ENCODE peak calls at places on chromosomes 2 and 18, in five cellular contexts. One of them, this sample, is unnamed.

GRCh38 chr2:143477724-143478443 is 348.7 kb downstream of the ARHGAP15 start:
- DNase-seq in amniotic stem cell: no peak
- DNase-seq in fibroblast of mammary gland: no peak
- DNase-seq in naive thymus-derived CD8-positive, alpha-beta T cell: no peak
- DNase-seq in activated T-cell treated with anti-CD3 and anti-CD28 coated beads, Interleukin-2, amount 50 U/mL, for 4 hours: no peak
- DNase-seq in this sample: no peak

GRCh38 chr2:37636209-37637077 is 35.0 kb downstream of the CDC42EP3 start:
- DNase-seq in activated T-cell treated with anti-CD3 and anti-CD28 coated beads, Interleukin-2, amount 50 U/mL, for 4 hours: no peak
- DNase-seq in naive thymus-derived CD8-positive, alpha-beta T cell: no peak
- DNase-seq in amniotic stem cell: no peak
- DNase-seq in fibroblast of mammary gland: no peak
- DNase-seq in this sample: no peak

GRCh38 chr2:177147093-177147694 is 65.4 kb upstream of the HNRNPA3 start:
- DNase-seq in activated T-cell treated with anti-CD3 and anti-CD28 coated beads, Interleukin-2, amount 50 U/mL, for 4 hours: no peak
- DNase-seq in amniotic stem cell: no peak
- DNase-seq in fibroblast of mammary gland: peak
- DNase-seq in naive thymus-derived CD8-positive, alpha-beta T cell: no peak
- DNase-seq in this sample: peak

GRCh38 chr2:66488946-66489345 is 54.0 kb downstream of the MEIS1 start:
- DNase-seq in activated T-cell treated with anti-CD3 and anti-CD28 coated beads, Interleukin-2, amount 50 U/mL, for 4 hours: no peak
- DNase-seq in naive thymus-derived CD8-positive, alpha-beta T cell: no peak
- DNase-seq in fibroblast of mammary gland: no peak
- DNase-seq in amniotic stem cell: no peak
- DNase-seq in this sample: no peak

GRCh38 chr2:69624153-69624552 is 19.4 kb downstream of the AAK1 start:
- DNase-seq in fibroblast of mammary gland: no peak
- DNase-seq in activated T-cell treated with anti-CD3 and anti-CD28 coated beads, Interleukin-2, amount 50 U/mL, for 4 hours: no peak
- DNase-seq in amniotic stem cell: no peak
- DNase-seq in naive thymus-derived CD8-positive, alpha-beta T cell: no peak
- DNase-seq in this sample: no peak

GRCh38 chr2:47008381-47009280 is 93.0 kb upstream of the MCFD2 start:
- DNase-seq in activated T-cell treated with anti-CD3 and anti-CD28 coated beads, Interleukin-2, amount 50 U/mL, for 4 hours: no peak
- DNase-seq in fibroblast of mammary gland: peak
- DNase-seq in amniotic stem cell: no peak
- DNase-seq in naive thymus-derived CD8-positive, alpha-beta T cell: no peak
- DNase-seq in this sample: no peak

GRCh38 chr18:32200766-32201165 is 10.9 kb downstream of the MEP1B start:
- DNase-seq in activated T-cell treated with anti-CD3 and anti-CD28 coated beads, Interleukin-2, amount 50 U/mL, for 4 hours: no peak
- DNase-seq in naive thymus-derived CD8-positive, alpha-beta T cell: no peak
- DNase-seq in fibroblast of mammary gland: no peak
- DNase-seq in amniotic stem cell: no peak
- DNase-seq in this sample: no peak

GRCh38 chr2:11748018-11748860 is 1.8 kb downstream of the LPIN1 start:
- DNase-seq in amniotic stem cell: no peak
- DNase-seq in naive thymus-derived CD8-positive, alpha-beta T cell: no peak
- DNase-seq in activated T-cell treated with anti-CD3 and anti-CD28 coated beads, Interleukin-2, amount 50 U/mL, for 4 hours: no peak
- DNase-seq in fibroblast of mammary gland: no peak
- DNase-seq in this sample: no peak

GRCh38 chr2:76978064-76978463 is 544.1 kb downstream of the LRRTM4 start:
- DNase-seq in naive thymus-derived CD8-positive, alpha-beta T cell: no peak
- DNase-seq in activated T-cell treated with anti-CD3 and anti-CD28 coated beads, Interleukin-2, amount 50 U/mL, for 4 hours: no peak
- DNase-seq in amniotic stem cell: no peak
- DNase-seq in fibroblast of mammary gland: no peak
- DNase-seq in this sample: no peak

GRCh38 chr2:16900405-16901025 is 234.9 kb upstream of the CYRIA start:
- DNase-seq in fibroblast of mammary gland: no peak
- DNase-seq in amniotic stem cell: no peak
- DNase-seq in activated T-cell treated with anti-CD3 and anti-CD28 coated beads, Interleukin-2, amount 50 U/mL, for 4 hours: no peak
- DNase-seq in naive thymus-derived CD8-positive, alpha-beta T cell: no peak
- DNase-seq in this sample: no peak

GRCh38 chr2:229714080-229714735 is at the start of gene DNER:
- DNase-seq in naive thymus-derived CD8-positive, alpha-beta T cell: no peak
- DNase-seq in activated T-cell treated with anti-CD3 and anti-CD28 coated beads, Interleukin-2, amount 50 U/mL, for 4 hours: peak
- DNase-seq in fibroblast of mammary gland: no peak
- DNase-seq in amniotic stem cell: no peak
- DNase-seq in this sample: peak

GRCh38 chr2:58521803-58522602 is 280.9 kb upstream of the FANCL start:
- DNase-seq in amniotic stem cell: no peak
- DNase-seq in naive thymus-derived CD8-positive, alpha-beta T cell: no peak
- DNase-seq in fibroblast of mammary gland: peak
- DNase-seq in activated T-cell treated with anti-CD3 and anti-CD28 coated beads, Interleukin-2, amount 50 U/mL, for 4 hours: no peak
- DNase-seq in this sample: no peak

GRCh38 chr2:24051833-24052232 is 2.3 kb downstream of the FKBP1B start:
- DNase-seq in fibroblast of mammary gland: no peak
- DNase-seq in activated T-cell treated with anti-CD3 and anti-CD28 coated beads, Interleukin-2, amount 50 U/mL, for 4 hours: no peak
- DNase-seq in amniotic stem cell: no peak
- DNase-seq in naive thymus-derived CD8-positive, alpha-beta T cell: no peak
- DNase-seq in this sample: no peak

GRCh38 chr2:159907914-159908313 is 109.9 kb upstream of the CD302 start:
- DNase-seq in activated T-cell treated with anti-CD3 and anti-CD28 coated beads, Interleukin-2, amount 50 U/mL, for 4 hours: no peak
- DNase-seq in amniotic stem cell: no peak
- DNase-seq in naive thymus-derived CD8-positive, alpha-beta T cell: no peak
- DNase-seq in fibroblast of mammary gland: no peak
- DNase-seq in this sample: no peak

GRCh38 chr18:31684279-31685096 is at the start of gene B4GALT6:
- DNase-seq in naive thymus-derived CD8-positive, alpha-beta T cell: no peak
- DNase-seq in activated T-cell treated with anti-CD3 and anti-CD28 coated beads, Interleukin-2, amount 50 U/mL, for 4 hours: no peak
- DNase-seq in amniotic stem cell: no peak
- DNase-seq in fibroblast of mammary gland: peak
- DNase-seq in this sample: no peak

GRCh38 chr18:7117390-7118355 is at the start of gene LAMA1:
- DNase-seq in amniotic stem cell: no peak
- DNase-seq in fibroblast of mammary gland: peak
- DNase-seq in naive thymus-derived CD8-positive, alpha-beta T cell: no peak
- DNase-seq in activated T-cell treated with anti-CD3 and anti-CD28 coated beads, Interleukin-2, amount 50 U/mL, for 4 hours: no peak
- DNase-seq in this sample: no peak

GRCh38 chr2:172098287-172098649 is 4.4 kb downstream of the DLX2 start:
- DNase-seq in naive thymus-derived CD8-positive, alpha-beta T cell: no peak
- DNase-seq in activated T-cell treated with anti-CD3 and anti-CD28 coated beads, Interleukin-2, amount 50 U/mL, for 4 hours: no peak
- DNase-seq in fibroblast of mammary gland: no peak
- DNase-seq in amniotic stem cell: no peak
- DNase-seq in this sample: peak

GRCh38 chr18:24773101-24773500 is 312.7 kb downstream of the HRH4 start:
- DNase-seq in naive thymus-derived CD8-positive, alpha-beta T cell: no peak
- DNase-seq in activated T-cell treated with anti-CD3 and anti-CD28 coated beads, Interleukin-2, amount 50 U/mL, for 4 hours: no peak
- DNase-seq in fibroblast of mammary gland: no peak
- DNase-seq in amniotic stem cell: no peak
- DNase-seq in this sample: no peak

GRCh38 chr2:10524341-10524740 is 76.2 kb upstream of the ODC1 start:
- DNase-seq in amniotic stem cell: no peak
- DNase-seq in naive thymus-derived CD8-positive, alpha-beta T cell: no peak
- DNase-seq in fibroblast of mammary gland: no peak
- DNase-seq in activated T-cell treated with anti-CD3 and anti-CD28 coated beads, Interleukin-2, amount 50 U/mL, for 4 hours: no peak
- DNase-seq in this sample: no peak

GRCh38 chr18:63266888-63267790 is 52.4 kb downstream of the BCL2 start:
- DNase-seq in activated T-cell treated with anti-CD3 and anti-CD28 coated beads, Interleukin-2, amount 50 U/mL, for 4 hours: no peak
- DNase-seq in amniotic stem cell: no peak
- DNase-seq in naive thymus-derived CD8-positive, alpha-beta T cell: no peak
- DNase-seq in fibroblast of mammary gland: no peak
- DNase-seq in this sample: no peak

GRCh38 chr2:20444113-20444992 is 2.5 kb upstream of the RHOB start:
- DNase-seq in fibroblast of mammary gland: peak
- DNase-seq in activated T-cell treated with anti-CD3 and anti-CD28 coated beads, Interleukin-2, amount 50 U/mL, for 4 hours: no peak
- DNase-seq in naive thymus-derived CD8-positive, alpha-beta T cell: no peak
- DNase-seq in amniotic stem cell: no peak
- DNase-seq in this sample: no peak

GRCh38 chr2:234412726-234413125 is 84.2 kb downstream of the ARL4C start:
- DNase-seq in fibroblast of mammary gland: peak
- DNase-seq in naive thymus-derived CD8-positive, alpha-beta T cell: no peak
- DNase-seq in amniotic stem cell: no peak
- DNase-seq in activated T-cell treated with anti-CD3 and anti-CD28 coated beads, Interleukin-2, amount 50 U/mL, for 4 hours: no peak
- DNase-seq in this sample: no peak

GRCh38 chr2:118847447-118848172 is at the start of gene EN1:
- DNase-seq in naive thymus-derived CD8-positive, alpha-beta T cell: no peak
- DNase-seq in amniotic stem cell: no peak
- DNase-seq in fibroblast of mammary gland: peak
- DNase-seq in activated T-cell treated with anti-CD3 and anti-CD28 coated beads, Interleukin-2, amount 50 U/mL, for 4 hours: no peak
- DNase-seq in this sample: no peak

GRCh38 chr2:156436477-156437085 is 402 bp downstream of the GPD2 start:
- DNase-seq in amniotic stem cell: no peak
- DNase-seq in naive thymus-derived CD8-positive, alpha-beta T cell: no peak
- DNase-seq in activated T-cell treated with anti-CD3 and anti-CD28 coated beads, Interleukin-2, amount 50 U/mL, for 4 hours: no peak
- DNase-seq in fibroblast of mammary gland: no peak
- DNase-seq in this sample: peak

GRCh38 chr2:199716807-199717586 is 134.0 kb downstream of the FTCDNL1 start:
- DNase-seq in amniotic stem cell: no peak
- DNase-seq in fibroblast of mammary gland: no peak
- DNase-seq in activated T-cell treated with anti-CD3 and anti-CD28 coated beads, Interleukin-2, amount 50 U/mL, for 4 hours: no peak
- DNase-seq in naive thymus-derived CD8-positive, alpha-beta T cell: no peak
- DNase-seq in this sample: no peak

GRCh38 chr2:8239402-8240127 is 442.3 kb upstream of the ID2 start:
- DNase-seq in activated T-cell treated with anti-CD3 and anti-CD28 coated beads, Interleukin-2, amount 50 U/mL, for 4 hours: no peak
- DNase-seq in fibroblast of mammary gland: no peak
- DNase-seq in naive thymus-derived CD8-positive, alpha-beta T cell: no peak
- DNase-seq in amniotic stem cell: no peak
- DNase-seq in this sample: no peak

GRCh38 chr2:154368148-154368547 is 330.3 kb upstream of the KCNJ3 start:
- DNase-seq in naive thymus-derived CD8-positive, alpha-beta T cell: no peak
- DNase-seq in amniotic stem cell: no peak
- DNase-seq in fibroblast of mammary gland: peak
- DNase-seq in activated T-cell treated with anti-CD3 and anti-CD28 coated beads, Interleukin-2, amount 50 U/mL, for 4 hours: no peak
- DNase-seq in this sample: no peak

GRCh38 chr2:210250577-210250976 is 25.3 kb upstream of the ACADL start:
- DNase-seq in naive thymus-derived CD8-positive, alpha-beta T cell: no peak
- DNase-seq in activated T-cell treated with anti-CD3 and anti-CD28 coated beads, Interleukin-2, amount 50 U/mL, for 4 hours: no peak
- DNase-seq in fibroblast of mammary gland: no peak
- DNase-seq in amniotic stem cell: no peak
- DNase-seq in this sample: no peak

GRCh38 chr2:217918220-217919024 is 84.4 kb downstream of the TNS1 start:
- DNase-seq in naive thymus-derived CD8-positive, alpha-beta T cell: no peak
- DNase-seq in fibroblast of mammary gland: no peak
- DNase-seq in amniotic stem cell: no peak
- DNase-seq in activated T-cell treated with anti-CD3 and anti-CD28 coated beads, Interleukin-2, amount 50 U/mL, for 4 hours: no peak
- DNase-seq in this sample: no peak

GRCh38 chr2:184646177-184646576 is 47.8 kb downstream of the ZNF804A start:
- DNase-seq in fibroblast of mammary gland: peak
- DNase-seq in activated T-cell treated with anti-CD3 and anti-CD28 coated beads, Interleukin-2, amount 50 U/mL, for 4 hours: no peak
- DNase-seq in amniotic stem cell: peak
- DNase-seq in naive thymus-derived CD8-positive, alpha-beta T cell: no peak
- DNase-seq in this sample: no peak

GRCh38 chr2:23509071-23509470 is 124.1 kb downstream of the KLHL29 start:
- DNase-seq in amniotic stem cell: no peak
- DNase-seq in activated T-cell treated with anti-CD3 and anti-CD28 coated beads, Interleukin-2, amount 50 U/mL, for 4 hours: no peak
- DNase-seq in fibroblast of mammary gland: no peak
- DNase-seq in naive thymus-derived CD8-positive, alpha-beta T cell: no peak
- DNase-seq in this sample: no peak

GRCh38 chr2:176110975-176111663 is 4.0 kb downstream of the HOXD11 start:
- DNase-seq in naive thymus-derived CD8-positive, alpha-beta T cell: no peak
- DNase-seq in activated T-cell treated with anti-CD3 and anti-CD28 coated beads, Interleukin-2, amount 50 U/mL, for 4 hours: no peak
- DNase-seq in fibroblast of mammary gland: peak
- DNase-seq in amniotic stem cell: no peak
- DNase-seq in this sample: no peak

GRCh38 chr2:203683932-203684556 is 22.4 kb upstream of the CD28 start:
- DNase-seq in fibroblast of mammary gland: peak
- DNase-seq in naive thymus-derived CD8-positive, alpha-beta T cell: no peak
- DNase-seq in activated T-cell treated with anti-CD3 and anti-CD28 coated beads, Interleukin-2, amount 50 U/mL, for 4 hours: no peak
- DNase-seq in amniotic stem cell: peak
- DNase-seq in this sample: no peak

GRCh38 chr2:135635212-135635835 is 104.0 kb downstream of the R3HDM1 start:
- DNase-seq in amniotic stem cell: no peak
- DNase-seq in fibroblast of mammary gland: no peak
- DNase-seq in naive thymus-derived CD8-positive, alpha-beta T cell: no peak
- DNase-seq in activated T-cell treated with anti-CD3 and anti-CD28 coated beads, Interleukin-2, amount 50 U/mL, for 4 hours: no peak
- DNase-seq in this sample: no peak

This sample was measured in CD4-positive, alpha-beta memory T cell.